ENCODE peak calls at places on chromosomes 13 and 19, in four cellular contexts. J is amniotic stem cell, R is neuronal stem cell, W is T-helper 9 cell. C is an unnamed sample.

GRCh38 chr19:54955356-54955755 is 8.0 kb upstream of the NLRP7 start:
- DNase-seq in J (no peak), R (no peak), W (no peak), C (no peak)

GRCh38 chr19:40908981-40909380 is 26.9 kb upstream of the CYP2A7 start:
- DNase-seq in J (no peak), R (no peak), W (peak; percentile 16), C (no peak)

GRCh38 chr13:43061496-43062280 is 38.3 kb downstream of the DNAJC15 start:
- DNase-seq in J (no peak), R (no peak), W (no peak), C (no peak)

GRCh38 chr13:40941581-40941980 is 77.5 kb downstream of the ELF1 start:
- DNase-seq in J (no peak), R (no peak), W (no peak), C (no peak)

GRCh38 chr13:113670541-113670940 is 3.5 kb downstream of the GRK1 start:
- DNase-seq in J (no peak), R (no peak), W (no peak), C (no peak)

GRCh38 chr19:50300814-50301606 is 28.2 kb downstream of the KCNC3 start:
- DNase-seq in J (no peak), R (no peak), W (no peak), C (peak; percentile 84)

GRCh38 chr13:25847635-25848616 is 203.9 kb downstream of the SHISA2 start:
- DNase-seq in J (no peak), R (no peak), W (no peak), C (no peak)

GRCh38 chr19:8302357-8302691 is 5.8 kb downstream of the CD320 start:
- DNase-seq in J (no peak), R (no peak), W (no peak), C (peak; percentile 41)

GRCh38 chr13:105333416-105333815 is 1202.0 kb downstream of the EFNB2 start:
- DNase-seq in J (no peak), R (no peak), W (no peak), C (peak; percentile 19)

GRCh38 chr19:46371371-46371901 is 24.5 kb downstream of the PPP5C start:
- DNase-seq in J (no peak), R (no peak), W (no peak), C (no peak)

GRCh38 chr13:39373108-39373507 is 229.9 kb downstream of the LHFPL6 start:
- DNase-seq in J (no peak), R (no peak), W (no peak), C (no peak)